ENCODE peak calls at places on chromosomes 3 and 15, in seven cellular contexts. F is posterior cingulate gyrus; Z is hippocampal formation; I is T follicular helper cell; Q is stimulated activated CD8-positive, alpha-beta memory T cell treated with anti-CD3 and anti-CD28 coated beads, Interleukin-2, amount 100 ng/mL, for 1 hour; D is AG04450; X is mucosa of gallbladder. R is an unnamed sample.

GRCh38 chr15:89367485-89368451 is 33.1 kb upstream of the POLG start:
- DNase-seq in F (peak), Z (peak), I (no peak), Q (no peak), D (no peak), X (no peak), R (peak)

GRCh38 chr3:31802981-31803380 is 178.1 kb downstream of the OSBPL10 start:
- DNase-seq in F (no peak), Z (no peak), I (no peak), Q (no peak), D (no peak), X (no peak), R (no peak)

GRCh38 chr3:195261925-195262324 is 9.0 kb downstream of the XXYLT1 start:
- DNase-seq in F (no peak), Z (no peak), I (no peak), Q (no peak), D (no peak), X (no peak), R (no peak)

GRCh38 chr3:63343674-63344073 is 65.6 kb downstream of the SYNPR start:
- DNase-seq in F (peak), Z (peak), I (peak), Q (no peak), D (peak), X (peak), R (peak)

GRCh38 chr15:28955160-28955502 is 69.4 kb downstream of the APBA2 start:
- DNase-seq in F (no peak), Z (no peak), I (no peak), Q (no peak), D (no peak), X (no peak), R (no peak)

GRCh38 chr3:51392301-51393095 is 1.4 kb downstream of the RBM15B start:
- DNase-seq in F (no peak), Z (no peak), I (no peak), Q (no peak), D (no peak), X (no peak), R (no peak)

GRCh38 chr15:48285329-48286214 is 45.7 kb upstream of the DUT start:
- DNase-seq in F (peak), Z (peak), I (no peak), Q (no peak), D (peak), X (peak), R (peak)

GRCh38 chr3:20072422-20072821 is 32.2 kb downstream of the KAT2B start:
- DNase-seq in F (peak), Z (peak), I (no peak), Q (no peak), D (no peak), X (no peak), R (peak)

GRCh38 chr3:69872783-69873378 is 126.7 kb upstream of the SAMMSON start:
- DNase-seq in F (no peak), Z (no peak), I (no peak), Q (no peak), D (no peak), X (no peak), R (no peak)

GRCh38 chr15:97126556-97127233 is 796.2 kb downstream of the NR2F2 start:
- DNase-seq in F (no peak), Z (no peak), I (no peak), Q (no peak), D (no peak), X (no peak), R (no peak)

GRCh38 chr3:141413387-141414140 is 45.3 kb downstream of the ZBTB38 start:
- DNase-seq in F (no peak), Z (no peak), I (no peak), Q (no peak), D (no peak), X (no peak), R (no peak)

GRCh38 chr3:15377961-15378791 is 45.8 kb upstream of the SH3BP5 start:
- DNase-seq in F (peak), Z (peak), I (peak), Q (peak), D (peak), X (peak), R (peak)

GRCh38 chr3:138398791-138399575 is 35.4 kb upstream of the ESYT3 start:
- DNase-seq in F (no peak), Z (no peak), I (no peak), Q (no peak), D (no peak), X (no peak), R (no peak)

GRCh38 chr3:72165337-72165736 is 380.4 kb upstream of the PROK2 start:
- DNase-seq in F (no peak), Z (no peak), I (no peak), Q (no peak), D (no peak), X (no peak), R (no peak)

GRCh38 chr3:85864896-85865295 is 906.1 kb downstream of the CADM2 start:
- DNase-seq in F (no peak), Z (no peak), I (no peak), Q (no peak), D (no peak), X (no peak), R (no peak)

GRCh38 chr3:55519016-55519415 is 31.9 kb upstream of the WNT5A start:
- DNase-seq in F (no peak), Z (no peak), I (no peak), Q (no peak), D (no peak), X (no peak), R (no peak)

GRCh38 chr3:42846682-42847522 is 28.8 kb downstream of the CYP8B1 start:
- DNase-seq in F (no peak), Z (no peak), I (no peak), Q (no peak), D (no peak), X (peak), R (peak)

GRCh38 chr15:65204236-65204930 is 6.9 kb downstream of the CILP start:
- DNase-seq in F (no peak), Z (no peak), I (no peak), Q (no peak), D (no peak), X (no peak), R (no peak)

R was measured in anterior cingulate cortex.